ENCODE peak calls at places on chromosome 20, in six cellular contexts. Q, I, E, S, R and K are unnamed samples.

GRCh38 chr20:57076202-57076651 is 190.2 kb downstream of the BMP7 start:
- DNase-seq in R (no peak), I (no peak), S (peak; percentile 55), E (no peak), Q (peak; percentile 65), K (no peak)

GRCh38 chr20:63106108-63106764 is 99.5 kb upstream of the BHLHE23 start:
- DNase-seq in R (no peak), S (no peak), I (no peak), E (peak; percentile 80), Q (peak; percentile 16), K (no peak)

GRCh38 chr20:35991142-35991771 is 22.9 kb downstream of the CNBD2 start:
- DNase-seq in I (peak; percentile 2), R (peak; percentile 14), E (no peak), S (no peak), Q (no peak), K (no peak)

GRCh38 chr20:32984196-32984595 is 20.0 kb downstream of the SUN5 start:
- DNase-seq in R (no peak), S (peak; percentile 73), Q (no peak), E (no peak), I (no peak), K (no peak)

GRCh38 chr20:64232794-64233193 is 22.8 kb upstream of the PCMTD2 start:
- DNase-seq in R (no peak), S (no peak), I (no peak), Q (peak; percentile 69), E (peak; percentile 52), K (no peak)

GRCh38 chr20:60402209-60403058 is 444.2 kb downstream of the CDH26 start:
- DNase-seq in E (no peak), Q (no peak), I (no peak), R (no peak), S (no peak), K (no peak)

GRCh38 chr20:40457404-40457803 is 231.6 kb downstream of the MAFB start:
- DNase-seq in E (no peak), S (peak; percentile 57), R (no peak), I (no peak), Q (no peak), K (no peak)

GRCh38 chr20:42082611-42083010 is 464.4 kb upstream of the CHD6 start:
- DNase-seq in I (no peak), S (no peak), E (no peak), R (no peak), Q (no peak), K (no peak)

GRCh38 chr20:11195899-11196558 is 522.2 kb upstream of the JAG1 start:
- DNase-seq in E (no peak), Q (peak; percentile 79), S (no peak), R (no peak), I (no peak), K (peak; percentile 90)

GRCh38 chr20:9068232-9068781 is 580 bp upstream of the PLCB4 start:
- DNase-seq in S (peak; percentile 80), Q (peak; percentile 21), I (no peak), R (no peak), E (no peak), K (peak; percentile 29)

GRCh38 chr20:51529758-51530157 is 12.8 kb downstream of the NFATC2 start:
- DNase-seq in Q (no peak), E (no peak), R (peak; percentile 85), S (no peak), I (peak; percentile 33), K (no peak)

GRCh38 chr20:8020314-8021079 is 936 bp upstream of the TMX4 start:
- DNase-seq in S (no peak), I (peak; percentile 9), R (no peak), Q (no peak), E (no peak), K (peak; percentile 13)

GRCh38 chr20:49325981-49326380 is 48.1 kb upstream of the ZNFX1 start:
- DNase-seq in R (no peak), I (no peak), S (no peak), Q (no peak), E (no peak), K (no peak)

GRCh38 chr20:50192364-50193168 is 1.9 kb downstream of the CEBPB start:
- DNase-seq in E (peak; percentile 77), S (peak; percentile 92), I (peak; percentile 67), Q (peak; percentile 84), R (peak; percentile 83), K (peak; percentile 65)

GRCh38 chr20:38473353-38473795 is 731 bp downstream of the RALGAPB start:
- DNase-seq in I (no peak), S (peak; percentile 82), R (no peak), Q (peak; percentile 17), E (no peak), K (no peak)

GRCh38 chr20:25685276-25686080 is 11.2 kb downstream of the ZNF337 start:
- DNase-seq in Q (no peak), I (no peak), S (no peak), R (no peak), E (no peak), K (no peak)

GRCh38 chr20:17227669-17228623 is 1.1 kb downstream of the PCSK2 start:
- DNase-seq in I (no peak), R (no peak), S (peak; percentile 86), E (peak; percentile 39), Q (no peak), K (peak; percentile 21)

GRCh38 chr20:63098195-63098810 is 91.5 kb upstream of the BHLHE23 start:
- DNase-seq in S (no peak), R (no peak), E (peak; percentile 24), Q (no peak), I (no peak), K (no peak)

GRCh38 chr20:20210327-20210726 is 157.6 kb upstream of the INSM1 start:
- DNase-seq in R (no peak), Q (peak; percentile 43), E (no peak), S (no peak), I (no peak), K (no peak)

GRCh38 chr20:48703511-48704219 is 124.1 kb downstream of the PREX1 start:
- DNase-seq in I (no peak), R (no peak), E (no peak), S (no peak), Q (no peak), K (no peak)

GRCh38 chr20:33387177-33387576 is 14.1 kb downstream of the CDK5RAP1 start:
- DNase-seq in E (no peak), R (no peak), I (no peak), Q (peak; percentile 93), S (no peak), K (no peak)

GRCh38 chr20:35893942-35894341 is 60.4 kb downstream of the SCAND1 start:
- DNase-seq in Q (no peak), I (no peak), S (no peak), E (no peak), R (no peak), K (no peak)

GRCh38 chr20:4522310-4522709 is 199.4 kb upstream of the PRND start:
- DNase-seq in S (no peak), E (no peak), I (no peak), R (no peak), Q (no peak), K (no peak)

GRCh38 chr20:26295006-26295405 is 598.4 kb upstream of the ZNF337 start:
- DNase-seq in Q (no peak), R (no peak), E (no peak), S (no peak), I (no peak), K (no peak)

GRCh38 chr20:3901028-3901746 is 12.0 kb downstream of the PANK2 start:
- DNase-seq in S (no peak), E (no peak), R (no peak), I (no peak), Q (no peak), K (no peak)

GRCh38 chr20:57849126-57849867 is 139.5 kb upstream of the PMEPA1 start:
- DNase-seq in R (no peak), S (no peak), I (no peak), Q (no peak), E (no peak), K (no peak)

GRCh38 chr20:58616411-58616810 is 34.7 kb upstream of the STX16 start:
- DNase-seq in R (no peak), Q (no peak), S (no peak), I (no peak), E (no peak), K (no peak)

GRCh38 chr20:44691424-44692423 is 23.4 kb upstream of the CCN5 start:
- DNase-seq in S (no peak), I (no peak), E (no peak), R (no peak), Q (no peak), K (no peak)

GRCh38 chr20:38094373-38094775 is 60.8 kb downstream of the RPRD1B start:
- DNase-seq in Q (peak; percentile 89), S (peak; percentile 29), E (no peak), I (no peak), R (peak; percentile 17), K (no peak)

GRCh38 chr20:22716824-22717351 is 132.5 kb upstream of the FOXA2 start:
- DNase-seq in I (no peak), R (no peak), E (no peak), S (no peak), Q (peak; percentile 80), K (no peak)

GRCh38 chr20:22920898-22921297 is 114.2 kb upstream of the SSTR4 start:
- DNase-seq in E (no peak), Q (no peak), S (no peak), I (no peak), R (no peak), K (no peak)

GRCh38 chr20:37971561-37972127 is 61.6 kb downstream of the TTI1 start:
- DNase-seq in E (no peak), R (no peak), S (no peak), Q (no peak), I (no peak), K (no peak)

GRCh38 chr20:47067776-47068175 is 173.1 kb downstream of the EYA2 start:
- DNase-seq in R (no peak), E (no peak), Q (peak; percentile 14), I (no peak), S (no peak), K (no peak)

GRCh38 chr20:59605691-59606364 is 1.5 kb downstream of the PHACTR3 start:
- DNase-seq in I (no peak), R (no peak), Q (no peak), S (no peak), E (no peak), K (no peak)